ENCODE peak calls at places on chromosomes 11 and 22, in seven cellular contexts. One of them, this sample, is unnamed.
A peak's percentile ranks its signal among the peaks of the same experiment; 100 is the strongest.

GRCh38 chr11:68302256-68303054 is 9.9 kb upstream of the LRP5 start:
- DNase-seq in AG10803: peak; percentile 58
- DNase-seq in brain microvascular endothelial cell: peak; percentile 17
- DNase-seq in kidney: no peak
- DNase-seq in fibroblast of the aortic adventitia: peak; percentile 12
- DNase-seq in neural progenitor cell: no peak
- DNase-seq in cardiac fibroblast: peak; percentile 59
- DNase-seq in this sample: peak; percentile 65

GRCh38 chr11:112863304-112863703 is 97.9 kb upstream of the NCAM1 start:
- DNase-seq in AG10803: no peak
- DNase-seq in brain microvascular endothelial cell: no peak
- DNase-seq in kidney: no peak
- DNase-seq in fibroblast of the aortic adventitia: no peak
- DNase-seq in neural progenitor cell: no peak
- DNase-seq in cardiac fibroblast: no peak
- DNase-seq in this sample: no peak

GRCh38 chr11:68016904-68017817 is 7.0 kb downstream of the ALDH3B1 start:
- DNase-seq in AG10803: no peak
- DNase-seq in brain microvascular endothelial cell: no peak
- DNase-seq in kidney: no peak
- DNase-seq in fibroblast of the aortic adventitia: no peak
- DNase-seq in neural progenitor cell: no peak
- DNase-seq in cardiac fibroblast: no peak
- DNase-seq in this sample: no peak

GRCh38 chr11:130194241-130195023 is 34.9 kb downstream of the ST14 start:
- DNase-seq in AG10803: no peak
- DNase-seq in brain microvascular endothelial cell: no peak
- DNase-seq in kidney: no peak
- DNase-seq in fibroblast of the aortic adventitia: no peak
- DNase-seq in neural progenitor cell: no peak
- DNase-seq in cardiac fibroblast: no peak
- DNase-seq in this sample: no peak

GRCh38 chr11:64235427-64236161 is 1.2 kb downstream of the VEGFB start:
- DNase-seq in AG10803: no peak
- DNase-seq in brain microvascular endothelial cell: no peak
- DNase-seq in kidney: peak; percentile 85
- DNase-seq in fibroblast of the aortic adventitia: no peak
- DNase-seq in neural progenitor cell: no peak
- DNase-seq in cardiac fibroblast: no peak
- DNase-seq in this sample: no peak

GRCh38 chr11:1467270-1467669 is 19.3 kb downstream of the MOB2 start:
- DNase-seq in AG10803: no peak
- DNase-seq in brain microvascular endothelial cell: no peak
- DNase-seq in kidney: no peak
- DNase-seq in fibroblast of the aortic adventitia: no peak
- DNase-seq in neural progenitor cell: no peak
- DNase-seq in cardiac fibroblast: no peak
- DNase-seq in this sample: no peak

GRCh38 chr11:80886684-80887083 is 1445.9 kb upstream of the TENM4 start:
- DNase-seq in AG10803: no peak
- DNase-seq in brain microvascular endothelial cell: no peak
- DNase-seq in kidney: no peak
- DNase-seq in fibroblast of the aortic adventitia: no peak
- DNase-seq in neural progenitor cell: no peak
- DNase-seq in cardiac fibroblast: no peak
- DNase-seq in this sample: no peak

GRCh38 chr11:58707767-58708166 is 24.0 kb downstream of the GLYAT start:
- DNase-seq in AG10803: no peak
- DNase-seq in brain microvascular endothelial cell: no peak
- DNase-seq in kidney: no peak
- DNase-seq in fibroblast of the aortic adventitia: no peak
- DNase-seq in neural progenitor cell: no peak
- DNase-seq in cardiac fibroblast: no peak
- DNase-seq in this sample: no peak

GRCh38 chr11:2884424-2884815 is 1.2 kb downstream of the CDKN1C start:
- DNase-seq in AG10803: peak; percentile 23
- DNase-seq in brain microvascular endothelial cell: no peak
- DNase-seq in kidney: peak; percentile 88
- DNase-seq in fibroblast of the aortic adventitia: peak; percentile 27
- DNase-seq in neural progenitor cell: peak; percentile 79
- DNase-seq in cardiac fibroblast: no peak
- DNase-seq in this sample: no peak

GRCh38 chr11:2881974-2882362 is 3.6 kb downstream of the CDKN1C start:
- DNase-seq in AG10803: no peak
- DNase-seq in brain microvascular endothelial cell: no peak
- DNase-seq in kidney: no peak
- DNase-seq in fibroblast of the aortic adventitia: no peak
- DNase-seq in neural progenitor cell: no peak
- DNase-seq in cardiac fibroblast: no peak
- DNase-seq in this sample: no peak

GRCh38 chr11:2883717-2884423 is 1.7 kb downstream of the CDKN1C start:
- DNase-seq in AG10803: no peak
- DNase-seq in brain microvascular endothelial cell: no peak
- DNase-seq in kidney: no peak
- DNase-seq in fibroblast of the aortic adventitia: peak; percentile 17
- DNase-seq in neural progenitor cell: peak; percentile 75
- DNase-seq in cardiac fibroblast: no peak
- DNase-seq in this sample: no peak

GRCh38 chr11:2881076-2881973 is 4.2 kb downstream of the CDKN1C start:
- DNase-seq in AG10803: no peak
- DNase-seq in brain microvascular endothelial cell: no peak
- DNase-seq in kidney: no peak
- DNase-seq in fibroblast of the aortic adventitia: no peak
- DNase-seq in neural progenitor cell: no peak
- DNase-seq in cardiac fibroblast: no peak
- DNase-seq in this sample: no peak

DNA sequence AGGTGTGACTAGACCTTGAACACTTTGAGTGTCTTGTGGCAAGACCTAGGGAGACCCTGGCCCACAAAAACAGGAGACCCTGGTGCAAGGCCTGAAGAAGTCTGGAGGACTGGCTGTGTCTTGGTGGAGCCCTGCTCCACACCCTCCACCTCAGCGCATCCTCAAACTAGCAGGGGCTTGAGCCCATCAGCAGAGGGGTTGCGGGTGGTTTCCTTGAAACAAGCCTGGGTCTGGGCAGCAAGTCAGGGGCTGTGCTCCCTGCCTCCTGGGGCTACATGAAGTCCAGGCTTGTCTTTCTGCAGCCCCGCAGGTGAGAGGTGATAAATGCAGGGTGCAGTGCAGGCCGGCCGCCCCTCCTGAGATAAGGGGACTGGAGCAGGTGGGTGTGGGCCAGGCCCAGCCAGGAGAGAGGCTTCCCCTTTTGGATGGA is 2.9 kb downstream of the CDKN1C start:
- DNase-seq in AG10803: no peak
- DNase-seq in brain microvascular endothelial cell: no peak
- DNase-seq in kidney: no peak
- DNase-seq in fibroblast of the aortic adventitia: no peak
- DNase-seq in neural progenitor cell: peak; percentile 28
- DNase-seq in cardiac fibroblast: no peak
- DNase-seq in this sample: no peak
- H3K4me3 ChIP-seq in AG10803: no peak overlapping the region
- H3K4me3 ChIP-seq in brain microvascular endothelial cell: no peak overlapping the region
- H3K4me3 ChIP-seq in kidney: peak overlapping the region; percentile 55
- H3K4me3 ChIP-seq in fibroblast of the aortic adventitia: peak overlapping the region; percentile 71
- H3K4me3 ChIP-seq in neural progenitor cell: no peak overlapping the region
- H3K4me3 ChIP-seq in cardiac fibroblast: no peak overlapping the region
- H3K4me3 ChIP-seq in this sample: no peak overlapping the region

GRCh38 chr11:120715239-120715638 is 203.7 kb downstream of the GRIK4 start:
- DNase-seq in AG10803: no peak
- DNase-seq in brain microvascular endothelial cell: no peak
- DNase-seq in kidney: no peak
- DNase-seq in fibroblast of the aortic adventitia: peak; percentile 7
- DNase-seq in neural progenitor cell: peak; percentile 37
- DNase-seq in cardiac fibroblast: no peak
- DNase-seq in this sample: peak; percentile 14
- TF ChIP-seq CTCF in AG10803: peak; percentile 54
- TF ChIP-seq CTCF in brain microvascular endothelial cell: peak; percentile 72
- TF ChIP-seq CTCF in kidney: peak; percentile 19
- TF ChIP-seq CTCF in fibroblast of the aortic adventitia: peak; percentile 56
- TF ChIP-seq CTCF in neural progenitor cell: peak; percentile 61
- TF ChIP-seq CTCF in cardiac fibroblast: peak; percentile 32
- TF ChIP-seq CTCF in this sample: peak; percentile 62

GRCh38 chr22:19260194-19260593 is 31.3 kb downstream of the CLTCL1 start:
- DNase-seq in AG10803: no peak
- DNase-seq in brain microvascular endothelial cell: no peak
- DNase-seq in kidney: no peak
- DNase-seq in fibroblast of the aortic adventitia: no peak
- DNase-seq in neural progenitor cell: no peak
- DNase-seq in cardiac fibroblast: no peak
- DNase-seq in this sample: no peak
- H3K4me3 ChIP-seq in AG10803: no peak overlapping the region
- H3K4me3 ChIP-seq in brain microvascular endothelial cell: no peak overlapping the region
- H3K4me3 ChIP-seq in kidney: peak overlapping the region; percentile 48
- H3K4me3 ChIP-seq in fibroblast of the aortic adventitia: no peak overlapping the region
- H3K4me3 ChIP-seq in neural progenitor cell: no peak overlapping the region
- H3K4me3 ChIP-seq in cardiac fibroblast: no peak overlapping the region
- H3K4me3 ChIP-seq in this sample: no peak overlapping the region

DNA sequence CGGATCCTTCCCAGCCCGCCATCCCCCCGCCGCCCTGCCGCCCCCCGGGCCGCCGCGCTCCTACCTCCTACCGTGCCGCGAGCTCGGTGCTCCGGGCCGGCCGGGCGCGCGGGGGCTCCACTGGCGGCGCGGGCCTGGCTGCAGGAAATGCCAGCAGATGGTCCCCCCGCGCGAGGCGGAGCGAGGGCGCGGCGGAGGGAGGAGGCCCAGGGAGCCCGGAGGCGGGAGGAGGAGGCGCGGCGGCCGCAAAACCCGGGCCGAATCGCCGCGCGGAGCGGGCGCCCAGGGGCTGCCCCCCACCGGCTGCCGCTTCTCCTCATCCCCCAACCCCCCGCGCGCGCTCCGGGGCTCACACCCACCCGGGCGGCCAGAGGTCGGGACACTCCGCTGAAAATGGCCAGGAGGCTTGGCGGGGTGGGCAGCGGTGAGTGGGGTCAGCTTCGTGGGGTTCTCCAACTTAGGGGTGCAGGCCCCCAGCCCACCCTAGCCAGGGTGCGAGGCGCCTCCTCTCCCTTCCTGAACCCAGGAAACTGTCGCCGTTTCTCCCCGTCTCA is at the start of gene OSBPL5:
- DNase-seq in AG10803: peak; percentile 69
- DNase-seq in brain microvascular endothelial cell: no peak
- DNase-seq in kidney: peak; percentile 93
- DNase-seq in fibroblast of the aortic adventitia: peak; percentile 51
- DNase-seq in neural progenitor cell: peak; percentile 81
- DNase-seq in cardiac fibroblast: peak; percentile 53
- DNase-seq in this sample: peak; percentile 53
- TF ChIP-seq CTCF in AG10803: no peak
- TF ChIP-seq CTCF in brain microvascular endothelial cell: no peak
- TF ChIP-seq CTCF in kidney: no peak
- TF ChIP-seq CTCF in fibroblast of the aortic adventitia: no peak
- TF ChIP-seq CTCF in neural progenitor cell: no peak
- TF ChIP-seq CTCF in cardiac fibroblast: no peak
- TF ChIP-seq CTCF in this sample: no peak

DNA sequence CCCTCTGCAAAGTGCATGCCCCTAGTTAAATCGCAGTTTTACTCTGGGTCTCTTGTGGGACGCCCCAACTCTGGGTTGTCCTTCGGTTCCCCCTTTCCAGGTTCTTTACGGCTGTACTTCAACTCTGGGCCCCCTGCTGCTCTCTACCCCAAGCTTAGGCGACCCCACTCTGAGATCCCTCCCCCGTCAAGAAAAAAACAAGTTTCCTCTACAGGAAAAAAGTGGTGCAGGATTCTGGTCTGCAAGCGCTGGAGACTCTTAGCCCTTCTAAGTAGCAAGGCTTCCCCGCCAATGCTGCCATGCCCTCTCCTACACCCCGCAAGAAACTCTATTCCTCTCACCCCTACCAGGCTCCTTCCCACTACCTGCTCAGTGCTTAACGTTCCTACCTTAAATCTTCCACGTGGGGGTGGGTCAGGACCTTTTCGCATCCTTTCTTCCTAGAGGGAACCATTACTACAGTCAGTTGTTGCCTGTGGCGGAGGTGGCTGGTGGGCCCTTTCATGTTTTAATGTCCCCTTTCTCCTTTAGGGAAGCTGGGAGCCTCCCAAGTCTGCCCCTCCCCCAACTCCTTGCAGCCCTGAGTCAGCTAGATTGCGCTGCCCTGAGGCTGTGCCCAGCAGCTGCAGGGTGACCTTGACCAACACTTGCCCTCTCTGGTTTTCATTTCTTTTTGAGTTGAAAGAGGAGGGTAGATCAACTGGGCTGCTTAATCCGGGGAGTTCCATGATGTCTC is 1.4 kb downstream of the NEFH start:
- DNase-seq in AG10803: peak; percentile 6
- DNase-seq in brain microvascular endothelial cell: no peak
- DNase-seq in kidney: no peak
- DNase-seq in fibroblast of the aortic adventitia: no peak
- DNase-seq in neural progenitor cell: peak; percentile 56
- DNase-seq in cardiac fibroblast: no peak
- DNase-seq in this sample: peak; percentile 7
- H3K4me3 ChIP-seq in AG10803: peak overlapping the region; percentile 26
- H3K4me3 ChIP-seq in brain microvascular endothelial cell: peak overlapping the region; percentile 38
- H3K4me3 ChIP-seq in kidney: no peak overlapping the region
- H3K4me3 ChIP-seq in fibroblast of the aortic adventitia: peak overlapping the region; percentile 52
- H3K4me3 ChIP-seq in neural progenitor cell: peak overlapping the region; percentile 28
- H3K4me3 ChIP-seq in cardiac fibroblast: no peak overlapping the region
- H3K4me3 ChIP-seq in this sample: peak overlapping the region; percentile 16

GRCh38 chr22:38327805-38328204 is 10.6 kb upstream of the CSNK1E start:
- DNase-seq in AG10803: peak; percentile 78
- DNase-seq in brain microvascular endothelial cell: no peak
- DNase-seq in kidney: no peak
- DNase-seq in fibroblast of the aortic adventitia: peak; percentile 25
- DNase-seq in neural progenitor cell: no peak
- DNase-seq in cardiac fibroblast: peak; percentile 57
- DNase-seq in this sample: peak; percentile 46
- TF ChIP-seq CTCF in AG10803: no peak
- TF ChIP-seq CTCF in brain microvascular endothelial cell: no peak
- TF ChIP-seq CTCF in kidney: no peak
- TF ChIP-seq CTCF in fibroblast of the aortic adventitia: no peak
- TF ChIP-seq CTCF in neural progenitor cell: no peak
- TF ChIP-seq CTCF in cardiac fibroblast: no peak
- TF ChIP-seq CTCF in this sample: no peak

DNA sequence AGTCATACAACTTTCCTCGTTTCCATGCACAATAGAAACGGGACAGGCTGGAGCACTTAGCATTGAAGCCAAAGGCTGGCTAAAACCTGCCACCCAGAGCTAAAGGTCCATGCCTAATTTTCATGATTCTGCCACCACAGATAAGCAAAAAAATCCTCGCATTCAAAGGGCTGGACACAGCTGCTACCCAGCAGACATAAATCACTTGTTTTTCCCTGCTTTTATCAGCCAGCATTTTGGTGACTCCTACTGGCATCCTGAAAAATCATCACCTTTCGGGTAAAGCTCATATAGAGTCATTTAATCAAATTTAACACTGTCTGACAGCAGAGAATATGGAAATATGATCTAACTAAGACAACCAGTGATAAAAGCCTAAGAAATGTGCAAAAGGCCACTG is 37.9 kb downstream of the ALG9 start:
- DNase-seq in AG10803: no peak
- DNase-seq in brain microvascular endothelial cell: peak; percentile 3
- DNase-seq in kidney: no peak
- DNase-seq in fibroblast of the aortic adventitia: no peak
- DNase-seq in neural progenitor cell: no peak
- DNase-seq in cardiac fibroblast: no peak
- DNase-seq in this sample: peak; percentile 39
- H3K4me3 ChIP-seq in AG10803: no peak overlapping the region
- H3K4me3 ChIP-seq in brain microvascular endothelial cell: no peak overlapping the region
- H3K4me3 ChIP-seq in kidney: no peak overlapping the region
- H3K4me3 ChIP-seq in fibroblast of the aortic adventitia: no peak overlapping the region
- H3K4me3 ChIP-seq in neural progenitor cell: no peak overlapping the region
- H3K4me3 ChIP-seq in cardiac fibroblast: no peak overlapping the region
- H3K4me3 ChIP-seq in this sample: no peak overlapping the region

DNA sequence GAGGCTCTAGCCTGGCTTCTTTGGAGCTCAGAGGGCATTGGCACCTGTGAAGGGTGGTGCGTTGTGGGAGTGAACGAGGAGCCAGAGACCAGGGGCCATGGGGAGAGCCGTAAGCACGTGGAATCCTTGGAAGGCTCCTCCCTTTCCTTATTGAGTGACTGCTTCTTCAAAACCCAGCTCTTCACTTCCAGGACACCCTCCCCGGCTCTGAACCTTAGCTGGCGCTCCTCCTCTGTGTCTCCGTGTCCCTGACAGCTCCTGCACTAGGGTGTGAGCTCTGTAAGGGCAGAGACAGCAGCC is 26.3 kb downstream of the POLR3H start:
- DNase-seq in AG10803: no peak
- DNase-seq in brain microvascular endothelial cell: no peak
- DNase-seq in kidney: no peak
- DNase-seq in fibroblast of the aortic adventitia: no peak
- DNase-seq in neural progenitor cell: no peak
- DNase-seq in cardiac fibroblast: no peak
- DNase-seq in this sample: no peak
- TF ChIP-seq CTCF in AG10803: no peak
- TF ChIP-seq CTCF in brain microvascular endothelial cell: no peak
- TF ChIP-seq CTCF in kidney: no peak
- TF ChIP-seq CTCF in fibroblast of the aortic adventitia: no peak
- TF ChIP-seq CTCF in neural progenitor cell: no peak
- TF ChIP-seq CTCF in cardiac fibroblast: no peak
- TF ChIP-seq CTCF in this sample: no peak

This sample was measured in fibroblast of mammary gland.